ENCODE peak calls at places on chromosomes 3 and 15, in seven cellular contexts. One of them, this sample, is unnamed.

GRCh38 chr3:194730369-194730768 is 44.7 kb downstream of the FAM43A start:
- DNase-seq in mammary epithelial cell: peak
- DNase-seq in dorsolateral prefrontal cortex: no peak
- DNase-seq in AG09309: no peak
- DNase-seq in brain microvascular endothelial cell: no peak
- DNase-seq in fibroblast of pulmonary artery: no peak
- DNase-seq in neural progenitor cell: peak
- DNase-seq in this sample: no peak

GRCh38 chr3:128727996-128728395 is 2.0 kb downstream of the RAB7A start:
- DNase-seq in brain microvascular endothelial cell: no peak
- DNase-seq in neural progenitor cell: no peak
- DNase-seq in fibroblast of pulmonary artery: no peak
- DNase-seq in AG09309: no peak
- DNase-seq in dorsolateral prefrontal cortex: no peak
- DNase-seq in mammary epithelial cell: peak
- DNase-seq in this sample: no peak

GRCh38 chr3:42376397-42376798 is 34.0 kb downstream of the LYZL4 start:
- DNase-seq in mammary epithelial cell: peak
- DNase-seq in neural progenitor cell: no peak
- DNase-seq in AG09309: peak
- DNase-seq in dorsolateral prefrontal cortex: peak
- DNase-seq in fibroblast of pulmonary artery: peak
- DNase-seq in brain microvascular endothelial cell: peak
- DNase-seq in this sample: peak

GRCh38 chr3:99659032-99659431 is 20.6 kb downstream of the COL8A1 start:
- DNase-seq in fibroblast of pulmonary artery: peak
- DNase-seq in neural progenitor cell: no peak
- DNase-seq in mammary epithelial cell: peak
- DNase-seq in AG09309: peak
- DNase-seq in brain microvascular endothelial cell: peak
- DNase-seq in dorsolateral prefrontal cortex: no peak
- DNase-seq in this sample: peak

GRCh38 chr3:20999661-21000060 is 751.3 kb downstream of the ZNF385D start:
- DNase-seq in fibroblast of pulmonary artery: peak
- DNase-seq in mammary epithelial cell: peak
- DNase-seq in brain microvascular endothelial cell: no peak
- DNase-seq in AG09309: no peak
- DNase-seq in neural progenitor cell: no peak
- DNase-seq in dorsolateral prefrontal cortex: no peak
- DNase-seq in this sample: no peak

GRCh38 chr3:186806173-186807055 is at the start of gene RFC4:
- DNase-seq in brain microvascular endothelial cell: peak
- DNase-seq in mammary epithelial cell: peak
- DNase-seq in neural progenitor cell: peak
- DNase-seq in AG09309: no peak
- DNase-seq in fibroblast of pulmonary artery: peak
- DNase-seq in dorsolateral prefrontal cortex: peak
- DNase-seq in this sample: no peak

GRCh38 chr3:11826628-11827265 is 19.9 kb downstream of the TAMM41 start:
- DNase-seq in mammary epithelial cell: no peak
- DNase-seq in fibroblast of pulmonary artery: peak
- DNase-seq in AG09309: no peak
- DNase-seq in neural progenitor cell: no peak
- DNase-seq in dorsolateral prefrontal cortex: no peak
- DNase-seq in brain microvascular endothelial cell: peak
- DNase-seq in this sample: no peak

GRCh38 chr3:5136619-5137429 is 14.7 kb downstream of the ARL8B start:
- DNase-seq in fibroblast of pulmonary artery: peak
- DNase-seq in AG09309: no peak
- DNase-seq in mammary epithelial cell: peak
- DNase-seq in dorsolateral prefrontal cortex: no peak
- DNase-seq in brain microvascular endothelial cell: no peak
- DNase-seq in neural progenitor cell: peak
- DNase-seq in this sample: no peak

GRCh38 chr3:196181127-196181546 is 30.1 kb downstream of the ZDHHC19 start:
- DNase-seq in fibroblast of pulmonary artery: no peak
- DNase-seq in AG09309: no peak
- DNase-seq in brain microvascular endothelial cell: no peak
- DNase-seq in dorsolateral prefrontal cortex: no peak
- DNase-seq in mammary epithelial cell: no peak
- DNase-seq in neural progenitor cell: no peak
- DNase-seq in this sample: no peak

GRCh38 chr3:58260733-58261132 is 23.1 kb downstream of the ABHD6 start:
- DNase-seq in mammary epithelial cell: peak
- DNase-seq in fibroblast of pulmonary artery: peak
- DNase-seq in AG09309: no peak
- DNase-seq in dorsolateral prefrontal cortex: peak
- DNase-seq in brain microvascular endothelial cell: peak
- DNase-seq in neural progenitor cell: no peak
- DNase-seq in this sample: no peak

GRCh38 chr15:87731630-87732029 is 524.9 kb downstream of the NTRK3 start:
- DNase-seq in neural progenitor cell: no peak
- DNase-seq in dorsolateral prefrontal cortex: no peak
- DNase-seq in mammary epithelial cell: no peak
- DNase-seq in fibroblast of pulmonary artery: no peak
- DNase-seq in brain microvascular endothelial cell: no peak
- DNase-seq in AG09309: no peak
- DNase-seq in this sample: no peak

GRCh38 chr3:189967254-189967865 is 153.3 kb downstream of the P3H2 start:
- DNase-seq in dorsolateral prefrontal cortex: no peak
- DNase-seq in fibroblast of pulmonary artery: peak
- DNase-seq in brain microvascular endothelial cell: peak
- DNase-seq in AG09309: no peak
- DNase-seq in mammary epithelial cell: peak
- DNase-seq in neural progenitor cell: peak
- DNase-seq in this sample: no peak

GRCh38 chr3:123246846-123247245 is 45.1 kb downstream of the SEC22A start:
- DNase-seq in brain microvascular endothelial cell: no peak
- DNase-seq in AG09309: no peak
- DNase-seq in neural progenitor cell: no peak
- DNase-seq in dorsolateral prefrontal cortex: no peak
- DNase-seq in fibroblast of pulmonary artery: no peak
- DNase-seq in mammary epithelial cell: no peak
- DNase-seq in this sample: no peak

GRCh38 chr15:76448755-76449154 is 112.2 kb downstream of the ISL2 start:
- DNase-seq in dorsolateral prefrontal cortex: no peak
- DNase-seq in brain microvascular endothelial cell: no peak
- DNase-seq in fibroblast of pulmonary artery: no peak
- DNase-seq in neural progenitor cell: no peak
- DNase-seq in AG09309: no peak
- DNase-seq in mammary epithelial cell: no peak
- DNase-seq in this sample: no peak

GRCh38 chr15:37059051-37059450 is 41.3 kb downstream of the MEIS2 start:
- DNase-seq in neural progenitor cell: no peak
- DNase-seq in AG09309: peak
- DNase-seq in fibroblast of pulmonary artery: peak
- DNase-seq in dorsolateral prefrontal cortex: no peak
- DNase-seq in mammary epithelial cell: peak
- DNase-seq in brain microvascular endothelial cell: peak
- DNase-seq in this sample: peak

GRCh38 chr15:52558196-52558595 is 10.6 kb downstream of the ARPP19 start:
- DNase-seq in brain microvascular endothelial cell: peak
- DNase-seq in mammary epithelial cell: peak
- DNase-seq in neural progenitor cell: no peak
- DNase-seq in fibroblast of pulmonary artery: peak
- DNase-seq in dorsolateral prefrontal cortex: no peak
- DNase-seq in AG09309: no peak
- DNase-seq in this sample: peak

GRCh38 chr15:74157868-74158827 is 15.4 kb upstream of the ISLR start:
- DNase-seq in neural progenitor cell: no peak
- DNase-seq in brain microvascular endothelial cell: no peak
- DNase-seq in dorsolateral prefrontal cortex: no peak
- DNase-seq in AG09309: no peak
- DNase-seq in fibroblast of pulmonary artery: no peak
- DNase-seq in mammary epithelial cell: no peak
- DNase-seq in this sample: no peak

GRCh38 chr3:143901105-143901504 is 52.8 kb upstream of the SLC9A9 start:
- DNase-seq in fibroblast of pulmonary artery: peak
- DNase-seq in AG09309: peak
- DNase-seq in neural progenitor cell: no peak
- DNase-seq in brain microvascular endothelial cell: peak
- DNase-seq in dorsolateral prefrontal cortex: no peak
- DNase-seq in mammary epithelial cell: peak
- DNase-seq in this sample: peak

DNA sequence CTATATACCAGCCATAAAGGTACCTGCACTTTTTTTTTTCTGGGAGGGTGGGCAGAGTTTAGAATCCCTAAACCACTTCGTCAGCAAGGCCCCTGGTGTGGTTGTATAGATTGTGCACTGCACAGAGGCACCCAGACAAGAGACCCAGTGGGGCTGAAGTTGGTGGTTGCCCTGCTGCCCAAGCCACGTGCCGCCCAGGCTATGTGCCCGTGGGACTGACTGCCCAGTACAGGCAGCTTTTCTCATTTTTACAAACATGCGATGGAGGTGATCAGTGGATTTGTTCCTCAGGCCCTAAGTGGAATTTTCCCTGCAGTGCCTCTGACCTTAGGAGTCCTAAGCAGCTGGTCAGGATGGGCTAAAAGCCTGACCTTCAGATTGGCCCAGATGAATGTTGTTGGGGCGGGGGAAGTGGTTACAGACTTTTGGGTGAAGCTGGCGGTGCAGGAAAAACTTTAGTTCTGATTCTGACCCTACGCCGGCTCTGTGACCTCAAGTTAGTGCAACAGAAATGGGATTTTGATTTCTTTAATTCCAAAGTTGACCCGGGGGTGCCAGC is 34.9 kb upstream of the LIMD1 start:
- DNase-seq in neural progenitor cell: no peak
- DNase-seq in fibroblast of pulmonary artery: no peak
- DNase-seq in brain microvascular endothelial cell: no peak
- DNase-seq in mammary epithelial cell: no peak
- DNase-seq in AG09309: no peak
- DNase-seq in dorsolateral prefrontal cortex: no peak
- DNase-seq in this sample: no peak
- H3K4me3 ChIP-seq in neural progenitor cell: no peak
- H3K4me3 ChIP-seq in fibroblast of pulmonary artery: no peak
- H3K4me3 ChIP-seq in brain microvascular endothelial cell: no peak
- H3K4me3 ChIP-seq in mammary epithelial cell: no peak
- H3K4me3 ChIP-seq in AG09309: no peak
- H3K4me3 ChIP-seq in dorsolateral prefrontal cortex: no peak
- H3K4me3 ChIP-seq in this sample: no peak

DNA sequence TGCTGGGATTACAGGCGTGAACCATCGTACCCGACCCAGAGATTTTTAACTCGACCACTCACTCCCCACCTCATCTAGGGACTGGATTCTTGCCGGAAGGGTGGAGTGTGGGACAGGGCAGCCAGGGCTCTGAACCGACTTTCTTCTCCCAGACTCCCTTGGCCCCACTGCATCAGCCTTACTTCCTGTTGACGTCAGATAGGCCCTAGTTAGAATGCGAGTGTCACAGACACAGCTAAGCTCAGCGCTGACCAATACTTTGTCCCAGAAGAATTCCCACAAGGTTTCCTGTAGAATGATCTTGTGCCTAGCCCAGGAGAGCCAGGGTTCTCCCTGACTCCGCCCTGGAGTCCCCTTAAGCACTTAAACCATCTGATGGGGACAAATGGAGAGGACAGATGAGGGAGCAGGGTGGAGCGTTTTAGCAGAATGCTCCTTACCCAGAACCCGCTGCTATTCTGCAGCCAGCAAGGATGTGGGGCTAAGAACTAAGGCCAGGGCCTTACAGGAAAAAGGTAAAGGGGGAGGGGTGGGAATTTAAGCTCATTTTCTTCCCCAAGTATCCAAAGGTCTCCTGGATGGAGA is 5.8 kb upstream of the TUSC2 start:
- DNase-seq in fibroblast of pulmonary artery: peak
- DNase-seq in AG09309: peak
- DNase-seq in neural progenitor cell: no peak
- DNase-seq in mammary epithelial cell: no peak
- DNase-seq in brain microvascular endothelial cell: peak
- DNase-seq in dorsolateral prefrontal cortex: no peak
- DNase-seq in this sample: peak
- H3K4me3 ChIP-seq in fibroblast of pulmonary artery: no peak
- H3K4me3 ChIP-seq in AG09309: no peak
- H3K4me3 ChIP-seq in neural progenitor cell: no peak
- H3K4me3 ChIP-seq in mammary epithelial cell: no peak
- H3K4me3 ChIP-seq in brain microvascular endothelial cell: no peak
- H3K4me3 ChIP-seq in dorsolateral prefrontal cortex: no peak
- H3K4me3 ChIP-seq in this sample: no peak

DNA sequence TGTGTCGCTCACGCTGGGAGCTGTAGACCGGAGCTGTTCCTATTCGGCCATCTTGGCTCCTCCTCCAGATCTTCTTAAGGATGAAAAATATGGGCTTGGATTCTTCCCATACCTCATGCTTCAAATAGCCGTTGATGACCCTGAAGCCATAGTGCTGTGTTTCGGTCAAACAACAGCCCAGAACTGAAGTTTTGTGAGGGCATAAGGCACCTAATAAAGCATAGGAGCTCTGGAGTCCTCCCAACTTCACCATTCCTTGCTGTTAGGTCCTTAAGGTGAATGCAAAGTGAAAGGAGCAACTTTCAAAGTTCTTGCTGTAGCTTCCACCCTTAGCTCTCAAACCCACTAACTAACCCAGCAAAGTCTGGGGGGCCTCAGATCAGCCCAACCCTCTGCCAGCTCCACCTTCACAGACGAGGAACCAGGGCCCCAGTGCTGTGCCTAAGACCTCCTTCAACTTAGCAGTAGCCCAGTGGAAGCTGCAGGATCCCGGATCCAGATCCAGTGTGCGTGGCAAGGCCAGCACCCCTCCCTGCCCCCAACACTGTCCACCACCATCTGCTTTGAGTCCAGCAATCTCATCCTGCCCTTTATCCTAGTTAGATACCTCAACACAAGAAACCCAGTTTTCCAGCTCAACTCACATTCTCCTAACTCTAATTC is at the start of gene GRK7:
- DNase-seq in dorsolateral prefrontal cortex: no peak
- DNase-seq in AG09309: no peak
- DNase-seq in brain microvascular endothelial cell: no peak
- DNase-seq in mammary epithelial cell: no peak
- DNase-seq in fibroblast of pulmonary artery: no peak
- DNase-seq in neural progenitor cell: no peak
- DNase-seq in this sample: no peak
- H3K4me3 ChIP-seq in dorsolateral prefrontal cortex: no peak
- H3K4me3 ChIP-seq in AG09309: no peak
- H3K4me3 ChIP-seq in brain microvascular endothelial cell: no peak
- H3K4me3 ChIP-seq in mammary epithelial cell: no peak
- H3K4me3 ChIP-seq in fibroblast of pulmonary artery: no peak
- H3K4me3 ChIP-seq in neural progenitor cell: peak
- H3K4me3 ChIP-seq in this sample: no peak

DNA sequence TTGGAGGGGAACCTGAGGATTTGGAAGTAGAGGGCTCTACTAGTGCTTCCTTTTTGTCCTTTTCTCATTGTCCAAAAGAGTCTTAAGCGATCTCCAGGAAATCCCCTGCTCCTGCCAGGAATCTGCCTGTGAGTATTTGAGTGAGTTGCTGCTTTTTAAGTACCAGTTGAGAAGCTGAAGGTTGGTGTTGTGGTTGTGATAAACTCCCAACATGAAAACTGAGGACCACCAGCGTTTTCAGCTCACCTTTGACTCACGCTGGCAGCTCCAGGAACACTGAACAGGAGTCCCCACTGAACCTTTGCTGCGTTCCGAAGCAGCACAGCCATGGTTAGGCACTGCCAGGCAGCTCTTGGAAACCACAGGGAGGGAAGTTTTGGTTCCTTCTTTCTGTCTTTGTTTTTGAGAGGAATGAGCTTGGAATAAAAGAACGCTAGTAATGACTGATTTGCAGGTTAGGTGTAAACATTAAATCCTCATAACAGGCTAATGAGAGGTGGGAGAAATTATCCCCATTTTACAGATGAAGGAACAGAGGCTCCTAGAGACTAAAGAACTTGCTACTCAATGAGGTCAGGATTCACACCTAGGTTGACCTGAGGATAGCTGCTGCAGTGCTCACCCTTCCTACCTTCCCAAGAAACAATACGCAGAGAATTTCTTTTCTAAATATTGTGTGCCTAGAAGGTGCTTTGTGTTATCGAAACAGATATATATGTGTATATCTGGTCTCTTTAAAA is 106.1 kb downstream of the IGF1R start:
- DNase-seq in dorsolateral prefrontal cortex: no peak
- DNase-seq in brain microvascular endothelial cell: no peak
- DNase-seq in fibroblast of pulmonary artery: peak
- DNase-seq in neural progenitor cell: peak
- DNase-seq in AG09309: no peak
- DNase-seq in mammary epithelial cell: peak
- DNase-seq in this sample: no peak
- H3K4me3 ChIP-seq in dorsolateral prefrontal cortex: peak
- H3K4me3 ChIP-seq in brain microvascular endothelial cell: peak
- H3K4me3 ChIP-seq in fibroblast of pulmonary artery: peak
- H3K4me3 ChIP-seq in neural progenitor cell: peak
- H3K4me3 ChIP-seq in AG09309: peak
- H3K4me3 ChIP-seq in mammary epithelial cell: peak
- H3K4me3 ChIP-seq in this sample: peak

This sample was measured in skeletal muscle cell.